ENCODE peak calls at places on chromosome 18, in ten cellular contexts. R, G, I, X, C, V, D, T, K and H are unnamed samples.

GRCh38 chr18:74292541-74292858 is 737 bp upstream of the CYB5A start:
- DNase-seq in R (no peak), G (no peak), I (no peak), X (no peak), C (no peak), V (no peak), D (no peak), T (no peak), K (no peak), H (no peak)

GRCh38 chr18:9428301-9428706 is 47.0 kb upstream of the RALBP1 start:
- DNase-seq in R (no peak), G (no peak), I (no peak), X (no peak), C (no peak), V (no peak), D (no peak), T (no peak), K (no peak), H (no peak)

GRCh38 chr18:59929621-59930295 is 30.0 kb downstream of the PMAIP1 start:
- DNase-seq in R (no peak), G (no peak), I (no peak), X (peak; percentile 13), C (no peak), V (no peak), D (no peak), T (peak; percentile 53), K (no peak), H (no peak)

GRCh38 chr18:35334821-35335220 is 9.4 kb downstream of the ZNF24 start:
- DNase-seq in R (peak; percentile 42), G (no peak), I (no peak), X (peak; percentile 64), C (no peak), V (no peak), D (no peak), T (peak; percentile 42), K (no peak), H (no peak)

GRCh38 chr18:59085126-59085794 is 54.4 kb upstream of the SEC11C start:
- DNase-seq in R (no peak), G (no peak), I (no peak), X (no peak), C (no peak), V (no peak), D (no peak), T (no peak), K (no peak), H (no peak)

GRCh38 chr18:48405108-48405507 is 4.1 kb downstream of the ZBTB7C start:
- DNase-seq in R (no peak), G (no peak), I (no peak), X (peak; percentile 43), C (no peak), V (peak; percentile 20), D (no peak), T (peak; percentile 54), K (no peak), H (no peak)

GRCh38 chr18:78790511-78790910 is 189.1 kb upstream of the SALL3 start:
- DNase-seq in R (no peak), G (no peak), I (no peak), X (no peak), C (no peak), V (no peak), D (no peak), T (no peak), K (no peak), H (peak; percentile 50)

GRCh38 chr18:52869942-52870907 is 530.2 kb downstream of the DCC start:
- DNase-seq in R (no peak), G (peak; percentile 62), I (no peak), X (no peak), C (no peak), V (no peak), D (no peak), T (no peak), K (no peak), H (no peak)

GRCh38 chr18:25675123-25675850 is 323.3 kb upstream of the ZNF521 start:
- DNase-seq in R (no peak), G (no peak), I (no peak), X (no peak), C (no peak), V (no peak), D (no peak), T (no peak), K (no peak), H (no peak)

GRCh38 chr18:59569321-59569720 is 127.9 kb downstream of the CCBE1 start:
- DNase-seq in R (no peak), G (no peak), I (no peak), X (no peak), C (no peak), V (no peak), D (no peak), T (no peak), K (no peak), H (no peak)

GRCh38 chr18:32910694-32911296 is 138.0 kb upstream of the KLHL14 start:
- DNase-seq in R (no peak), G (no peak), I (no peak), X (no peak), C (no peak), V (no peak), D (no peak), T (no peak), K (no peak), H (no peak)

GRCh38 chr18:50009772-50010171 is 185.2 kb downstream of the MYO5B start:
- DNase-seq in R (no peak), G (no peak), I (peak; percentile 8), X (peak; percentile 45), C (no peak), V (peak; percentile 47), D (peak; percentile 71), T (peak; percentile 31), K (no peak), H (peak; percentile 67)

GRCh38 chr18:23893653-23894052 is 120.9 kb upstream of the TTC39C start:
- DNase-seq in R (no peak), G (no peak), I (no peak), X (no peak), C (no peak), V (no peak), D (no peak), T (no peak), K (no peak), H (no peak)

GRCh38 chr18:22103664-22104031 is 65.7 kb upstream of the GATA6 start:
- DNase-seq in R (no peak), G (no peak), I (no peak), X (no peak), C (no peak), V (no peak), D (no peak), T (no peak), K (no peak), H (no peak)

GRCh38 chr18:63320041-63320689 is 596 bp upstream of the BCL2 start:
- DNase-seq in R (no peak), G (peak; percentile 94), I (peak; percentile 83), X (peak; percentile 85), C (peak; percentile 68), V (peak; percentile 84), D (peak; percentile 90), T (peak; percentile 81), K (peak; percentile 85), H (peak; percentile 94)

GRCh38 chr18:63454497-63454896 is 22.3 kb upstream of the SERPINB5 start:
- DNase-seq in R (no peak), G (no peak), I (no peak), X (peak; percentile 51), C (no peak), V (no peak), D (no peak), T (no peak), K (no peak), H (no peak)

GRCh38 chr18:36217348-36217747 is 30.1 kb downstream of the MOCOS start:
- DNase-seq in R (no peak), G (no peak), I (no peak), X (peak; percentile 1), C (no peak), V (no peak), D (no peak), T (no peak), K (no peak), H (no peak)

GRCh38 chr18:2402084-2402483 is 169.2 kb downstream of the METTL4 start:
- DNase-seq in R (peak; percentile 19), G (no peak), I (no peak), X (no peak), C (no peak), V (no peak), D (no peak), T (peak; percentile 4), K (no peak), H (no peak)

GRCh38 chr18:9403795-9404564 is 69.4 kb downstream of the TWSG1 start:
- DNase-seq in R (no peak), G (no peak), I (no peak), X (no peak), C (no peak), V (peak; percentile 22), D (no peak), T (peak; percentile 19), K (peak; percentile 26), H (no peak)

GRCh38 chr18:32057624-32058165 is 34.0 kb upstream of the RNF138 start:
- DNase-seq in R (no peak), G (no peak), I (no peak), X (no peak), C (no peak), V (no peak), D (no peak), T (no peak), K (no peak), H (no peak)

GRCh38 chr18:76922107-76922506 is 99.8 kb downstream of the ZNF236 start:
- DNase-seq in R (no peak), G (no peak), I (peak; percentile 50), X (peak; percentile 42), C (peak; percentile 3), V (peak; percentile 47), D (peak; percentile 71), T (peak; percentile 36), K (no peak), H (peak; percentile 74)

GRCh38 chr18:6743988-6744387 is 14.5 kb downstream of the ARHGAP28 start:
- DNase-seq in R (no peak), G (no peak), I (no peak), X (no peak), C (no peak), V (no peak), D (no peak), T (no peak), K (no peak), H (no peak)

GRCh38 chr18:8969639-8970378 is 132.7 kb upstream of the NDUFV2 start:
- DNase-seq in R (no peak), G (no peak), I (no peak), X (peak; percentile 29), C (no peak), V (no peak), D (no peak), T (no peak), K (no peak), H (no peak)

GRCh38 chr18:64405161-64405560 is 256.3 kb upstream of the LINC00305 start:
- DNase-seq in R (no peak), G (no peak), I (no peak), X (peak; percentile 0), C (no peak), V (no peak), D (no peak), T (no peak), K (no peak), H (no peak)

GRCh38 chr18:2091937-2092336 is 479.4 kb downstream of the METTL4 start:
- DNase-seq in R (no peak), G (no peak), I (no peak), X (no peak), C (no peak), V (no peak), D (no peak), T (no peak), K (no peak), H (no peak)

GRCh38 chr18:37322497-37323035 is 243.0 kb downstream of the CELF4 start:
- DNase-seq in R (no peak), G (no peak), I (no peak), X (peak; percentile 27), C (no peak), V (peak; percentile 34), D (no peak), T (peak; percentile 34), K (no peak), H (peak; percentile 64)

GRCh38 chr18:74190086-74190485 is 41.8 kb downstream of the TIMM21 start:
- DNase-seq in R (peak; percentile 26), G (no peak), I (no peak), X (no peak), C (no peak), V (no peak), D (no peak), T (peak; percentile 25), K (no peak), H (no peak)

GRCh38 chr18:59509477-59510173 is 150.6 kb upstream of the LMAN1 start:
- DNase-seq in R (no peak), G (no peak), I (no peak), X (no peak), C (no peak), V (no peak), D (no peak), T (peak; percentile 12), K (peak; percentile 33), H (no peak)